ENCODE peak calls at places on chromosomes 5 and 9, in eight cellular contexts. L is mucosa of descending colon; A is NCI-H524 treated with DMSO at 0.1 percent for 48 hours; S is GM20000; U is iPS-NIHi11; E is activated T-helper 1 cell treated with anti-CD3 and anti-CD28 coated beads, Interleukin-12 subunit alpha, Interleukin-12 subunit beta, Interleukin-2, Interleukin-4 antibody, amounts not matched to agents 30 ng/mL and 10 ng/mL and 1 ng/mL, durations not matched to agents 14 hours and 24 hours and 36 hours; O is NCI-H1694 treated with DMSO at 0.1 percent for 48 hours; G is T1000. P is an unnamed sample.

GRCh38 chr5:161190778-161191177 is 338.8 kb upstream of the ATP10B start:
- DNase-seq in L (no peak), A (no peak), S (no peak), U (no peak), E (no peak), O (no peak), G (no peak), P (peak; percentile 16)

GRCh38 chr9:131097948-131098278 is 1.6 kb downstream of the AIF1L start:
- DNase-seq in L (no peak), A (no peak), S (no peak), U (no peak), E (no peak), O (no peak), G (no peak), P (no peak)

GRCh38 chr9:136945333-136946227 is 537 bp downstream of the C8G start:
- DNase-seq in L (peak; percentile 55), A (no peak), S (no peak), U (no peak), E (no peak), O (no peak), G (no peak), P (no peak)

GRCh38 chr5:150135557-150135956 is 20.1 kb downstream of the PDGFRB start:
- DNase-seq in L (no peak), A (no peak), S (no peak), U (no peak), E (no peak), O (no peak), G (no peak), P (no peak)

GRCh38 chr5:136374003-136374402 is 8.7 kb upstream of the TRPC7 start:
- DNase-seq in L (no peak), A (peak; percentile 76), S (no peak), U (peak; percentile 15), E (no peak), O (no peak), G (no peak), P (no peak)

GRCh38 chr5:178206166-178207101 is 2.1 kb downstream of the HNRNPAB start:
- DNase-seq in L (no peak), A (no peak), S (no peak), U (no peak), E (no peak), O (no peak), G (no peak), P (no peak)

GRCh38 chr9:107760469-107761242 is 271.1 kb upstream of the KLF4 start:
- DNase-seq in L (no peak), A (no peak), S (no peak), U (no peak), E (no peak), O (no peak), G (no peak), P (no peak)

GRCh38 chr5:126031989-126032716 is 391.1 kb upstream of the GRAMD2B start:
- DNase-seq in L (no peak), A (no peak), S (no peak), U (no peak), E (no peak), O (no peak), G (no peak), P (peak; percentile 28)

GRCh38 chr9:104386425-104387069 is 117.5 kb upstream of the OR13F1 start:
- DNase-seq in L (no peak), A (peak; percentile 20), S (no peak), U (peak; percentile 56), E (no peak), O (peak; percentile 57), G (no peak), P (peak; percentile 9)

GRCh38 chr9:35945341-35946018 is 12.5 kb downstream of the OR2S2 start:
- DNase-seq in L (peak; percentile 87), A (peak; percentile 66), S (peak; percentile 62), U (peak; percentile 88), E (peak; percentile 27), O (peak; percentile 94), G (peak; percentile 46), P (peak; percentile 63)

GRCh38 chr5:55633574-55634203 is 78.4 kb downstream of the SLC38A9 start:
- DNase-seq in L (no peak), A (no peak), S (no peak), U (no peak), E (no peak), O (no peak), G (no peak), P (no peak)

GRCh38 chr5:134911285-134912215 is 6.6 kb downstream of the PCBD2 start:
- DNase-seq in L (no peak), A (peak; percentile 4), S (no peak), U (no peak), E (no peak), O (no peak), G (no peak), P (no peak)

GRCh38 chr5:175847061-175847460 is 24.3 kb upstream of the CPLX2 start:
- DNase-seq in L (no peak), A (no peak), S (no peak), U (no peak), E (no peak), O (no peak), G (no peak), P (no peak)

GRCh38 chr5:16659536-16659935 is 42.7 kb upstream of the RETREG1 start:
- DNase-seq in L (no peak), A (no peak), S (no peak), U (no peak), E (no peak), O (no peak), G (no peak), P (no peak)

GRCh38 chr5:109585012-109585599 is 104.6 kb upstream of the MAN2A1 start:
- DNase-seq in L (no peak), A (no peak), S (no peak), U (no peak), E (no peak), O (no peak), G (no peak), P (no peak)

GRCh38 chr5:172691886-172692285 is 50.8 kb downstream of the NEURL1B start:
- DNase-seq in L (no peak), A (no peak), S (no peak), U (peak; percentile 51), E (no peak), O (no peak), G (no peak), P (no peak)

GRCh38 chr9:137611623-137612609 is 6.4 kb downstream of the ARRDC1 start:
- DNase-seq in L (peak; percentile 92), A (no peak), S (no peak), U (peak; percentile 50), E (no peak), O (no peak), G (peak; percentile 70), P (peak; percentile 88)

GRCh38 chr9:113616116-113616515 is 152.6 kb downstream of the RGS3 start:
- DNase-seq in L (no peak), A (no peak), S (no peak), U (no peak), E (no peak), O (no peak), G (no peak), P (no peak)

GRCh38 chr9:113584728-113585442 is 121.4 kb downstream of the RGS3 start:
- DNase-seq in L (peak; percentile 2), A (no peak), S (no peak), U (no peak), E (no peak), O (no peak), G (no peak), P (no peak)

GRCh38 chr5:41770799-41771198 is 99.4 kb downstream of the OXCT1 start:
- DNase-seq in L (no peak), A (no peak), S (peak; percentile 23), U (no peak), E (no peak), O (no peak), G (no peak), P (no peak)

GRCh38 chr5:83312672-83313071 is 158.9 kb upstream of the VCAN start:
- DNase-seq in L (no peak), A (no peak), S (no peak), U (no peak), E (no peak), O (no peak), G (no peak), P (no peak)

GRCh38 chr5:135222771-135223170 is 176.3 kb downstream of the MACROH2A1 start:
- DNase-seq in L (no peak), A (no peak), S (no peak), U (no peak), E (no peak), O (no peak), G (no peak), P (no peak)

GRCh38 chr9:78866228-78867132 is 569.6 kb downstream of the PSAT1 start:
- DNase-seq in L (no peak), A (no peak), S (no peak), U (no peak), E (no peak), O (no peak), G (peak; percentile 19), P (peak; percentile 73)

GRCh38 chr5:35851282-35851681 is 5.4 kb upstream of the IL7R start:
- DNase-seq in L (no peak), A (no peak), S (no peak), U (no peak), E (no peak), O (no peak), G (no peak), P (no peak)

GRCh38 chr9:82022121-82022520 is 33.5 kb downstream of the SPATA31D1 start:
- DNase-seq in L (no peak), A (no peak), S (no peak), U (no peak), E (no peak), O (peak; percentile 11), G (no peak), P (no peak)

GRCh38 chr5:16812911-16813310 is 123.2 kb downstream of the MYO10 start:
- DNase-seq in L (no peak), A (no peak), S (no peak), U (no peak), E (no peak), O (no peak), G (no peak), P (no peak)

GRCh38 chr9:29214162-29214520 is 1640.9 kb upstream of the C9orf72 start:
- DNase-seq in L (no peak), A (peak; percentile 63), S (no peak), U (peak; percentile 80), E (no peak), O (peak; percentile 80), G (peak; percentile 32), P (peak; percentile 41)

GRCh38 chr5:88964831-88965230 is 81.8 kb upstream of the MEF2C start:
- DNase-seq in L (no peak), A (no peak), S (no peak), U (no peak), E (no peak), O (no peak), G (no peak), P (no peak)

GRCh38 chr9:134375430-134376385 is 49.5 kb downstream of the RXRA start:
- DNase-seq in L (no peak), A (peak; percentile 12), S (no peak), U (peak; percentile 66), E (no peak), O (peak; percentile 44), G (no peak), P (no peak)

GRCh38 chr5:161400583-161400982 is 145.9 kb downstream of the GABRB2 start:
- DNase-seq in L (no peak), A (peak; percentile 86), S (no peak), U (no peak), E (no peak), O (peak; percentile 86), G (no peak), P (no peak)

GRCh38 chr5:71475788-71476384 is 20.4 kb downstream of the BDP1 start:
- DNase-seq in L (no peak), A (no peak), S (peak; percentile 39), U (peak; percentile 64), E (no peak), O (peak; percentile 15), G (no peak), P (no peak)

GRCh38 chr9:96509026-96509425 is 59.1 kb downstream of the HABP4 start:
- DNase-seq in L (no peak), A (no peak), S (no peak), U (no peak), E (no peak), O (no peak), G (no peak), P (no peak)

GRCh38 chr5:8050616-8051015 is 181.7 kb downstream of the MTRR start:
- DNase-seq in L (no peak), A (no peak), S (no peak), U (no peak), E (no peak), O (no peak), G (no peak), P (no peak)

P was measured in kidney epithelial cell.